ENCODE peak calls at places on chromosomes 7 and 10, in seven cellular contexts. A, Z, G, S, F, P and J are unnamed samples.

GRCh38 chr10:6917125-6917524 is 337.0 kb upstream of the PRKCQ start:
- DNase-seq in P (peak), F (peak), G (no peak), S (no peak), Z (no peak), A (no peak), J (no peak)

GRCh38 chr10:11638055-11638698 is 26.7 kb upstream of the USP6NL start:
- DNase-seq in A (no peak), F (no peak), P (no peak), S (no peak), G (no peak), Z (no peak), J (no peak)

GRCh38 chr7:143049380-143049779 is 2.8 kb upstream of the OR6V1 start:
- DNase-seq in F (no peak), P (no peak), Z (peak), S (no peak), A (no peak), G (no peak), J (no peak)

GRCh38 chr10:93064874-93065660 is 4.5 kb downstream of the CYP26C1 start:
- DNase-seq in F (no peak), P (no peak), Z (no peak), S (no peak), G (no peak), A (no peak), J (no peak)

GRCh38 chr10:98910048-98910447 is 325.6 kb downstream of the HPSE2 start:
- DNase-seq in P (no peak), F (no peak), A (no peak), Z (no peak), S (no peak), G (no peak), J (no peak)

GRCh38 chr7:2730846-2731770 is 43.1 kb downstream of the AMZ1 start:
- DNase-seq in G (no peak), Z (no peak), A (no peak), P (peak), S (peak), F (no peak), J (peak)

GRCh38 chr10:128056303-128057050 is 69.7 kb downstream of the MKI67 start:
- DNase-seq in A (no peak), P (no peak), Z (peak), G (no peak), F (no peak), S (no peak), J (no peak)

GRCh38 chr7:97006146-97006950 is 995 bp downstream of the DLX6 start:
- DNase-seq in A (peak), F (no peak), Z (no peak), S (no peak), P (no peak), G (no peak), J (peak)

GRCh38 chr7:23108995-23109394 is 3.4 kb downstream of the KLHL7 start:
- DNase-seq in A (no peak), G (no peak), S (no peak), F (no peak), P (no peak), Z (no peak), J (no peak)

GRCh38 chr7:111413796-111414195 is 148.5 kb downstream of the IMMP2L start:
- DNase-seq in F (no peak), P (no peak), A (no peak), Z (peak), S (no peak), G (no peak), J (peak)

GRCh38 chr7:41730668-41731067 is 27.8 kb upstream of the INHBA start:
- DNase-seq in F (no peak), P (no peak), Z (no peak), G (no peak), A (no peak), S (no peak), J (no peak)

GRCh38 chr10:35874326-35875070 is 232.4 kb upstream of the FZD8 start:
- DNase-seq in G (no peak), A (no peak), S (no peak), P (no peak), F (no peak), Z (no peak), J (no peak)

GRCh38 chr10:117132751-117133231 is 5.3 kb downstream of the VAX1 start:
- DNase-seq in Z (no peak), S (no peak), A (no peak), G (no peak), P (no peak), F (no peak), J (no peak)

GRCh38 chr7:97145068-97145467 is 27.6 kb downstream of the SDHAF3 start:
- DNase-seq in F (no peak), P (no peak), Z (no peak), A (no peak), S (no peak), G (no peak), J (no peak)

GRCh38 chr10:132669208-132669861 is 116.6 kb downstream of the NKX6-2 start:
- DNase-seq in F (no peak), A (no peak), S (peak), Z (no peak), P (no peak), G (no peak), J (no peak)

GRCh38 chr7:106425017-106425719 is 140.4 kb upstream of the NAMPT start:
- DNase-seq in P (peak), A (peak), G (peak), Z (peak), S (peak), F (peak), J (peak)

GRCh38 chr10:974038-974784 is 14.0 kb upstream of the GTPBP4 start:
- DNase-seq in S (no peak), G (no peak), Z (no peak), F (peak), P (no peak), A (no peak), J (peak)

GRCh38 chr7:105653441-105654005 is 72.2 kb upstream of the EFCAB10 start:
- DNase-seq in P (no peak), F (peak), A (no peak), S (peak), G (no peak), Z (no peak), J (no peak)

GRCh38 chr7:132240262-132240661 is 336.0 kb downstream of the PLXNA4 start:
- DNase-seq in G (no peak), Z (no peak), S (no peak), A (no peak), P (no peak), F (no peak), J (peak)

GRCh38 chr7:47417122-47417480 is 164.8 kb downstream of the TNS3 start:
- DNase-seq in S (no peak), F (no peak), Z (no peak), P (no peak), A (no peak), G (no peak), J (no peak)

GRCh38 chr7:29878081-29878688 is 71.9 kb downstream of the WIPF3 start:
- DNase-seq in P (no peak), A (peak), F (no peak), S (no peak), Z (no peak), G (no peak), J (peak)

GRCh38 chr10:61475449-61475873 is 22.3 kb upstream of the TMEM26 start:
- DNase-seq in A (peak), F (no peak), G (no peak), P (no peak), Z (no peak), S (no peak), J (no peak)

GRCh38 chr7:83204715-83205114 is 42.0 kb upstream of the PCLO start:
- DNase-seq in G (no peak), Z (no peak), A (peak), F (no peak), P (no peak), S (no peak), J (no peak)

DNA sequence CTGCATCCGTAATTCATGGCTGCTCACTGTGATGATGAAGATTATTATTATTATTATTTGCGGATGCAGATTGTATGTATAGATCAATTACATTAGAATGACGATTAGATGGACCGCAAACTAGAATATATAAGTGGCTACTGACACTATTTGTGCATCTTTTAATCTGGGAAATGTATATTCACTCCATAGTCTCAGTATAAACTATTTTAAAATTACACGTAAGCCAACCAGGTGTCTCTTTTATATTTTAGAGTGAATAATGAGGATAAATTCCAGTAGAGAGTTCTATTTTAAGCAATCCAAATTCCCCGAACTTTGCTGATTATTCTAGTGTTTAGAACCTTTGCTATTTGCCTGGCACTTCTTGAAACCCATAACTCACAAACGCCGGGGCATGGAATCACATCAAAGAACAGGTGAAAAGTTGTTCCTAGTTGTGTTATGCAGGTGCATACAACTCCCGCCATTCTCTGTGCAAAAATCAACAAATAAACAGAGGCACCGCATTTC is 495 bp upstream of the ING3 start:
- DNase-seq in G (no peak), Z (no peak), S (no peak), P (no peak), A (no peak), F (no peak), J (no peak)
- H3K27ac ChIP-seq in G (no peak), Z (peak), S (peak), P (peak), A (no peak), F (peak), J (no peak)

DNA sequence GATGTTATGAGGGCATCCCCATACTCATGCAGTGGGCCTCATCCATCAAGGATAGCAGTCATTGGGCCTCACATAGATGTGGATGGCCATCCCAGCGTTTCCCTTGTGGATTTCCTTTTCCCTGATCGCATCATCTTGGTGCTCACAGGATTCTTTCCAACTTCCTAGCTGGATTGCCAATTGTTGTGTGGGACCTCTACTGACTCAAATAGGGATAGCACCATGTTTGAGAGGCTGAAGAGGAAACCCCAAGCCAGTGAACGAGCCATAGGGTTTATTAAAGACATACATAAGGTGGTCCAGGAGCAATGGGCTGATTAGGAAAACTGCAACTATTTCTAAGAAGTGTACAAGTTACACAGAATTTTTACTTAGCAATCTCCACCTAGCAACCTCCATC is 21.8 kb downstream of the ASZ1 start:
- DNase-seq in Z (no peak), S (no peak), A (no peak), F (no peak), P (no peak), G (no peak), J (no peak)
- TF ChIP-seq CTCF in Z (no peak), S (no peak), A (no peak), F (no peak), P (no peak), G (no peak), J (no peak)

GRCh38 chr7:90625051-90625450 is 28.9 kb downstream of the CDK14 start:
- DNase-seq in P (no peak), G (no peak), S (no peak), F (no peak), A (no peak), Z (no peak), J (no peak)

GRCh38 chr7:90622670-90623069 is 26.5 kb downstream of the CDK14 start:
- DNase-seq in Z (no peak), P (no peak), G (no peak), A (no peak), F (no peak), S (no peak), J (no peak)

GRCh38 chr7:90626011-90626410 is 29.9 kb downstream of the CDK14 start:
- DNase-seq in Z (no peak), F (no peak), P (no peak), A (peak), G (no peak), S (no peak), J (no peak)

GRCh38 chr7:90625562-90625961 is 29.4 kb downstream of the CDK14 start:
- DNase-seq in G (no peak), Z (peak), S (peak), F (no peak), A (peak), P (no peak), J (peak)

GRCh38 chr7:90624128-90624980 is 28.2 kb downstream of the CDK14 start:
- DNase-seq in P (no peak), S (no peak), F (no peak), G (no peak), Z (no peak), A (peak), J (no peak)
- H3K27ac ChIP-seq in P (no peak), S (no peak), F (peak), G (no peak), Z (peak), A (peak), J (no peak)

DNA sequence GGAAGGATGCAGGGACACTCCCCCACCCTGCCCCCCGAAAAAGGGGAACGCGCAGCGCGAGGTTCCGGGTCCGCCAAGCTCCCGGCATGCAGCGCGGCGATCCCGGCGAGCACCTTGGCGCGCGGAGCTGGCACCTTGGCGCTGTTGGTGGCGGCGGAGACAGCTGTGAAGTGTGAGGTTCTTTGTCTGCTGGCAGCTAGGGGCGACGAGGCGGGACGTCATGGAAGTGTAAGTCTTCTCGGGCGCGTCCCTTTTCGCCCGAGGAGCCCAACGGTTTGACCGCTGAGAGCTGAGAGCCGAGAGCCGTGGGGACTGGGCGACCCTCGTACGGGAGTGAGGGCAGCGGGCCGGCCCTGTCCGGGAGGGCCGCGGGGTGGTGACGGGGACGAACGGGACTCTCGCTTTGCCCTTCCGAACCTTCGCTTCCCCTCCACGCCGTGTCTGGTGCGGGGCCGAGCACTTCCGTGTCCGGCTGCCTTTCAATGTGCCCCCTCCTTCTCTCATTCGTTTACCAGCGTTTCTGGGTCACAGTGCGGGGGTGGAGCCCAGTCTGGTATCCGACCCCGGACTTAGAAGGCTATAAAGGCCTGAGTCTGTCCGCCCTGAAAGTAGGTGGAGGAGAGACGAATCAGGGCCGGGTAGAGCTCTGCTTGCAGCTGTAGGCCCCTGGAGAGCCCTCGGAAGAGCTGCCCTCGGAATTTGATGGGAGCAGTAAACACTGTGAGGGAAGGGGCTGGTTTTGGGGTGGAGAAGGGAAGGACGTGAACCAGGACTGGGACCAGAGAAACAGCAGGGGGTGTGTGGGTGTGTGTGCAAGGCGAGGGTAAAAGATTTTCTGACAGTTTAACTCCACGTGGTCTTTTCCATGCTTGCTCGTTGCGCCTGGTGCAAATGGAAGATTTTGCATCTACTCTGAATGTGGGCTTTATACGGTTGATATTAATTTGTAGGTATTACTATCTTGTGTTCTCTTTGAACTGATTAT is at the start of gene CRCP:
- DNase-seq in A (peak), S (peak), Z (peak), P (peak), F (peak), G (peak), J (peak)
- TF ChIP-seq CTCF in A (peak), S (peak), Z (peak), P (no peak), F (no peak), G (no peak), J (no peak)

DNA sequence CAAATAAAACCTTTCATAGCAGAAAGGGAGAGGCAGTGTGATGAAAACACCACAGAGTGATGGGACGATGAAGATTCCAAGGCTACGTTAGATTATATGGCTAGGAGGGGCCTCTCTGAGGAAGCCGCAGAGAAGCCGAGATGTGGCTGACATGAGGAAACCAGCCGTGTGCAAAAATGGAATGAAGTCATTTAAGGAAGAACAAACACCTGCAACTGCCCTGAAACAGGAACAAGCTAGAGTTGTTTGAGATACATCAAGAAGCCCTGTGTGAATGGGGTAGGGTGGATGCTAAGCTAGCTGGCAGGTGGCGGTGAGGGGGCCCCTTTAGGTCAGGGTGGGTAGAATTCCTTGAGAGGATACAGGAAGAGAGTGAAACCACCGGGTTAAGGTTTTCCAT is 129.5 kb downstream of the KLF6 start:
- DNase-seq in F (no peak), P (no peak), S (no peak), G (no peak), A (no peak), Z (no peak), J (no peak)
- H3K27ac ChIP-seq in F (no peak), P (no peak), S (no peak), G (no peak), A (no peak), Z (no peak), J (no peak)

GRCh38 chr7:55273186-55273980 is 91.8 kb upstream of the LANCL2 start:
- DNase-seq in G (no peak), Z (no peak), S (no peak), A (no peak), P (no peak), F (no peak), J (no peak)

GRCh38 chr7:55274156-55274555 is 91.0 kb upstream of the LANCL2 start:
- DNase-seq in A (no peak), S (no peak), Z (no peak), F (no peak), P (no peak), G (no peak), J (no peak)

GRCh38 chr7:55272328-55272727 is 92.8 kb upstream of the LANCL2 start:
- DNase-seq in P (no peak), G (no peak), Z (no peak), F (no peak), S (no peak), A (no peak), J (no peak)

GRCh38 chr7:55271661-55272060 is 93.5 kb upstream of the LANCL2 start:
- DNase-seq in G (no peak), F (no peak), S (no peak), A (no peak), Z (no peak), P (no peak), J (no peak)

GRCh38 chr7:55271069-55271468 is 94.1 kb upstream of the LANCL2 start:
- DNase-seq in Z (no peak), S (no peak), F (no peak), P (no peak), G (no peak), A (no peak), J (peak)
- TF ChIP-seq CTCF in Z (no peak), S (no peak), F (no peak), P (no peak), G (no peak), A (peak), J (no peak)

GRCh38 chr10:71996598-71997371 is 32.6 kb downstream of the CHST3 start:
- DNase-seq in G (no peak), S (no peak), Z (no peak), A (no peak), P (peak), F (no peak), J (no peak)
- H3K27ac ChIP-seq in G (no peak), S (peak), Z (no peak), A (no peak), P (peak), F (no peak), J (no peak)

DNA sequence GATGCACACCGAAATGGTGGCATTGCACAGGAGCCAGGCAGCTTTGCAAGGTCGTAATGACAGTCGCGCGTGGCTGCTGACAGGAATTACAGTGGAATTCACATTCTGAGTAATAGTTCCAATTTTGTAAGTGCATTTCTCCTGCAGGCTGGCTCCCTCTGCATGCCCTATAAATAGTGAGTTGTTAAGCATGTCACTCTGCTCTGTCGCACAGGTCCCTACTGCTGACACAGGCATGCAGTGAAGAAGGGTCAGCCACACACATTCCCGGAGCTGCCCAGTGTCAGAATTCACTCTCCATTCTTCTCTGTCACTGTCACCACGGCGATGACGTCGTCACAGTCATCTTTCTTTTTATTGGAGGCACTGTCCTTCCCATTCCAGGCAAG is 49.2 kb upstream of the SHH start:
- DNase-seq in A (no peak), S (no peak), G (no peak), F (no peak), Z (no peak), P (peak), J (no peak)
- TF ChIP-seq CTCF in A (no peak), S (no peak), G (no peak), F (no peak), Z (no peak), P (no peak), J (no peak)

GRCh38 chr7:151736403-151736909 is 140.5 kb downstream of the PRKAG2 start:
- DNase-seq in G (peak), S (peak), P (no peak), Z (peak), A (peak), F (peak), J (peak)
- H3K27ac ChIP-seq in G (no peak), S (peak), P (no peak), Z (peak), A (no peak), F (no peak), J (peak)

GRCh38 chr7:100825760-100826545 is 1.4 kb downstream of the EPHB4 start:
- DNase-seq in Z (no peak), S (no peak), P (no peak), G (no peak), F (no peak), A (peak), J (no peak)
- TF ChIP-seq CTCF in Z (peak), S (no peak), P (no peak), G (no peak), F (peak), A (peak), J (no peak)